ENCODE peak calls at places on chromosome 19, in seven cellular contexts. I is pancreas; O is heart left ventricle; D is iPS-NIHi11; M is stimulated activated CD4-positive, alpha-beta T cell treated with anti-CD3 and anti-CD28 coated beads, Interleukin-12 subunit alpha, Interleukin-12 subunit beta, amount 100 ng/mL, for 48 hours; H is type B pancreatic cell; F is GM12865. Y is an unnamed sample.
A peak's percentile ranks its signal among the peaks of the same experiment; 100 is the strongest.

GRCh38 chr19:4234142-4234861 is 5.0 kb downstream of the EBI3 start:
- DNase-seq in F (no peak), H (no peak), D (no peak), O (no peak), I (no peak), M (no peak), Y (no peak)

GRCh38 chr19:41691268-41691970 is 3.3 kb upstream of the CEACAM7 start:
- DNase-seq in H (no peak), D (peak; percentile 51), M (no peak), F (peak; percentile 29), O (no peak), I (peak; percentile 48), Y (no peak)

GRCh38 chr19:18173054-18173571 is 500 bp upstream of the IFI30 start:
- DNase-seq in O (peak; percentile 62), M (no peak), F (peak; percentile 80), H (no peak), D (no peak), I (no peak), Y (no peak)

GRCh38 chr19:41774515-41774980 is 19.2 kb downstream of the CEACAM6 start:
- DNase-seq in F (no peak), H (no peak), M (peak; percentile 36), I (no peak), D (no peak), O (no peak), Y (no peak)

GRCh38 chr19:47700934-47701716 is 12.1 kb upstream of the EHD2 start:
- DNase-seq in F (no peak), I (no peak), O (no peak), H (no peak), M (no peak), D (no peak), Y (no peak)

GRCh38 chr19:3154957-3155736 is 19.3 kb downstream of the GNA15 start:
- DNase-seq in H (no peak), D (no peak), I (peak; percentile 36), O (peak; percentile 87), F (peak; percentile 96), M (peak; percentile 85), Y (peak; percentile 40)

GRCh38 chr19:31332096-31332495 is 17.1 kb downstream of the TSHZ3 start:
- DNase-seq in M (no peak), I (no peak), F (no peak), H (no peak), O (no peak), D (no peak), Y (no peak)

GRCh38 chr19:50392759-50393158 is 8.6 kb downstream of the POLD1 start:
- DNase-seq in M (no peak), D (no peak), F (no peak), H (no peak), O (no peak), I (no peak), Y (no peak)

GRCh38 chr19:9406798-9407352 is 28.5 kb downstream of the ZNF266 start:
- DNase-seq in H (no peak), M (peak; percentile 37), I (peak; percentile 54), D (peak; percentile 45), O (peak; percentile 83), F (peak; percentile 52), Y (peak; percentile 17)

GRCh38 chr19:38190793-38191192 is 33.2 kb downstream of the DPF1 start:
- DNase-seq in D (no peak), M (no peak), F (no peak), H (no peak), I (no peak), O (no peak), Y (no peak)

GRCh38 chr19:41298327-41298964 is 11.5 kb upstream of the CCDC97 start:
- DNase-seq in D (no peak), F (peak; percentile 69), I (no peak), M (no peak), O (peak; percentile 85), H (no peak), Y (no peak)

GRCh38 chr19:13103585-13103923 is 896 bp upstream of the LYL1 start:
- DNase-seq in D (no peak), O (no peak), F (no peak), M (no peak), H (no peak), I (no peak), Y (no peak)

GRCh38 chr19:5881543-5882299 is 11.4 kb upstream of the FUT5 start:
- DNase-seq in M (no peak), O (no peak), D (peak; percentile 13), F (no peak), I (no peak), H (no peak), Y (no peak)

GRCh38 chr19:48271531-48272151 is 1.8 kb downstream of the ZNF114 start:
- DNase-seq in H (peak; percentile 75), I (peak; percentile 41), D (peak; percentile 70), M (no peak), O (peak; percentile 39), F (peak; percentile 74), Y (no peak)

GRCh38 chr19:21094347-21095025 is 12.5 kb downstream of the ZNF714 start:
- DNase-seq in H (no peak), O (no peak), D (no peak), F (no peak), I (no peak), M (no peak), Y (no peak)

GRCh38 chr19:48617146-48617937 is 1.6 kb downstream of the RPL18 start:
- DNase-seq in O (no peak), D (no peak), I (peak; percentile 48), F (no peak), M (no peak), H (no peak), Y (no peak)

GRCh38 chr19:28582344-28582743 is 630.6 kb downstream of the UQCRFS1 start:
- DNase-seq in I (no peak), M (no peak), F (no peak), D (no peak), H (no peak), O (no peak), Y (no peak)

GRCh38 chr19:45558399-45558878 is 26.2 kb downstream of the OPA3 start:
- DNase-seq in I (peak; percentile 45), D (peak; percentile 80), F (peak; percentile 84), O (no peak), H (no peak), M (peak; percentile 47), Y (no peak)

Y was measured in smooth muscle cell of the brain vasculature.